ENCODE peak calls at places on chromosome 19, in five cellular contexts. W, B, H, X and K are unnamed samples.
A peak's percentile ranks its signal among the peaks of the same experiment; 100 is the strongest.

GRCh38 chr19:41897820-41898219 is 14.8 kb downstream of the ARHGEF1 start:
- DNase-seq in B (no peak), X (no peak), H (no peak), W (no peak), K (no peak)

GRCh38 chr19:44438441-44438840 is 9.8 kb downstream of the ZNF229 start:
- DNase-seq in B (no peak), W (no peak), H (no peak), X (no peak), K (no peak)

GRCh38 chr19:44762033-44762432 is 13.5 kb downstream of the BCL3 start:
- DNase-seq in H (no peak), X (no peak), B (no peak), W (no peak), K (no peak)

GRCh38 chr19:16943942-16944625 is 55.3 kb downstream of the F2RL3 start:
- DNase-seq in X (no peak), H (no peak), W (no peak), B (peak; percentile 68), K (no peak)

GRCh38 chr19:48618278-48618915 is 581 bp downstream of the RPL18 start:
- DNase-seq in H (peak; percentile 40), W (no peak), B (no peak), X (no peak), K (no peak)

GRCh38 chr19:56139847-56140582 is 1.1 kb upstream of the ZNF444 start:
- DNase-seq in X (no peak), H (no peak), B (no peak), W (no peak), K (no peak)

GRCh38 chr19:20660473-20660872 is 898 bp downstream of the ZNF626 start:
- DNase-seq in B (no peak), H (no peak), X (no peak), W (no peak), K (peak; percentile 20)

GRCh38 chr19:54154603-54155345 is 4.7 kb downstream of the LENG1 start:
- DNase-seq in B (no peak), W (no peak), X (no peak), H (no peak), K (no peak)

GRCh38 chr19:9149976-9150375 is 9.8 kb downstream of the ZNF317 start:
- DNase-seq in X (no peak), H (no peak), W (no peak), B (no peak), K (no peak)

GRCh38 chr19:32238076-32238475 is 107.3 kb upstream of the ZNF507 start:
- DNase-seq in W (no peak), B (no peak), X (no peak), H (no peak), K (no peak)

GRCh38 chr19:8148410-8149231 is 771 bp downstream of the FBN3 start:
- DNase-seq in B (no peak), W (no peak), X (no peak), H (no peak), K (no peak)

GRCh38 chr19:4703671-4704316 is 19.8 kb downstream of the DPP9 start:
- DNase-seq in X (no peak), H (no peak), B (no peak), W (no peak), K (no peak)

GRCh38 chr19:13089139-13089856 is 13.4 kb downstream of the LYL1 start:
- DNase-seq in H (no peak), X (no peak), W (no peak), B (no peak), K (no peak)

GRCh38 chr19:49338691-49339363 is 3.6 kb downstream of the CD37 start:
- DNase-seq in B (peak; percentile 92), W (peak; percentile 84), X (peak; percentile 88), H (peak; percentile 85), K (peak; percentile 52)

GRCh38 chr19:17946965-17947784 is 14.4 kb downstream of the CCDC124 start:
- DNase-seq in B (no peak), X (no peak), W (no peak), H (no peak), K (no peak)

GRCh38 chr19:17405250-17406038 is at the start of gene BST2:
- DNase-seq in H (peak; percentile 87), B (no peak), W (no peak), X (peak; percentile 63), K (peak; percentile 84)

GRCh38 chr19:31749231-31749630 is 400.0 kb upstream of the TSHZ3 start:
- DNase-seq in X (no peak), W (no peak), H (peak; percentile 29), B (no peak), K (no peak)

GRCh38 chr19:2602391-2603181 is 99.9 kb downstream of the GNG7 start:
- DNase-seq in W (peak; percentile 85), H (peak; percentile 67), B (peak; percentile 92), X (peak; percentile 63), K (peak; percentile 37)

GRCh38 chr19:32581704-32582164 is 744 bp downstream of the PDCD5 start:
- DNase-seq in W (no peak), H (no peak), B (no peak), X (no peak), K (peak; percentile 39)

GRCh38 chr19:6126335-6126974 is 9.0 kb upstream of the ACSBG2 start:
- DNase-seq in X (no peak), B (no peak), H (no peak), W (no peak), K (peak; percentile 75)

GRCh38 chr19:17755977-17756670 is 4.8 kb downstream of the FCHO1 start:
- DNase-seq in H (peak; percentile 53), W (no peak), B (no peak), X (no peak), K (no peak)

GRCh38 chr19:51628153-51628939 is 1.9 kb downstream of the SIGLEC5 start:
- DNase-seq in X (no peak), W (no peak), B (peak; percentile 28), H (no peak), K (no peak)

GRCh38 chr19:14030997-14031718 is 404 bp upstream of the IL27RA start:
- DNase-seq in W (no peak), H (no peak), X (no peak), B (no peak), K (no peak)

GRCh38 chr19:35845215-35846037 is 6.9 kb downstream of the NPHS1 start:
- DNase-seq in H (no peak), W (no peak), B (no peak), X (peak; percentile 81), K (no peak)

GRCh38 chr19:58354478-58355030 is 1.3 kb upstream of the A1BG start:
- DNase-seq in X (no peak), H (no peak), B (no peak), W (no peak), K (no peak)

GRCh38 chr19:35166100-35167063 is 11.8 kb downstream of the FXYD5 start:
- DNase-seq in B (peak; percentile 18), H (no peak), X (no peak), W (no peak), K (no peak)

GRCh38 chr19:17091758-17092333 is 16.3 kb downstream of the MYO9B start:
- DNase-seq in B (no peak), H (peak; percentile 56), X (no peak), W (no peak), K (no peak)

GRCh38 chr19:20558571-20558970 is 7.0 kb downstream of the ZNF737 start:
- DNase-seq in H (no peak), W (no peak), X (no peak), B (no peak), K (no peak)

GRCh38 chr19:58054792-58055482 is 4.1 kb upstream of the ZNF135 start:
- DNase-seq in W (no peak), X (no peak), B (no peak), H (peak; percentile 31), K (no peak)

GRCh38 chr19:38264486-38265212 is at the start of gene SPINT2:
- DNase-seq in X (no peak), B (no peak), W (no peak), H (no peak), K (no peak)

GRCh38 chr19:16363133-16363851 is 38.7 kb downstream of the KLF2 start:
- DNase-seq in X (peak; percentile 92), B (no peak), H (no peak), W (no peak), K (no peak)

GRCh38 chr19:51296331-51297093 is 14.9 kb upstream of the IGLON5 start:
- DNase-seq in H (no peak), X (no peak), B (no peak), W (no peak), K (no peak)

GRCh38 chr19:13214036-13214730 is 64.0 kb downstream of the IER2 start:
- DNase-seq in B (no peak), X (no peak), H (no peak), W (no peak), K (no peak)

GRCh38 chr19:32812571-32812970 is 57.0 kb downstream of the SLC7A9 start:
- DNase-seq in H (no peak), B (no peak), X (no peak), W (no peak), K (no peak)

GRCh38 chr19:37950471-37951175 is 43.6 kb downstream of the SIPA1L3 start:
- DNase-seq in B (no peak), X (no peak), H (no peak), W (no peak), K (no peak)

GRCh38 chr19:29364999-29365398 is 152.0 kb upstream of the UQCRFS1 start:
- DNase-seq in X (no peak), B (no peak), W (no peak), H (no peak), K (no peak)
- TF ChIP-seq CTCF in X (no peak), B (no peak), W (no peak), H (no peak), K (no peak)

GRCh38 chr19:29774126-29774525 is 37.7 kb upstream of the CCNE1 start:
- DNase-seq in B (no peak), H (no peak), X (no peak), W (no peak), K (no peak)

GRCh38 chr19:29772696-29773095 is 39.1 kb upstream of the CCNE1 start:
- DNase-seq in H (no peak), W (no peak), X (no peak), B (no peak), K (no peak)

GRCh38 chr19:29771708-29772415 is 39.9 kb upstream of the CCNE1 start:
- DNase-seq in W (no peak), B (no peak), H (peak; percentile 81), X (peak; percentile 60), K (peak; percentile 38)

GRCh38 chr19:29775575-29775900 is 36.3 kb upstream of the CCNE1 start:
- DNase-seq in H (no peak), W (no peak), B (no peak), X (no peak), K (no peak)

GRCh38 chr19:29773141-29773540 is 38.6 kb upstream of the CCNE1 start:
- DNase-seq in B (no peak), H (no peak), W (no peak), X (no peak), K (no peak)
- H3K4me3 ChIP-seq in B (no peak overlapping the region), H (no peak overlapping the region), W (no peak overlapping the region), X (no peak overlapping the region), K (no peak overlapping the region)

DNA sequence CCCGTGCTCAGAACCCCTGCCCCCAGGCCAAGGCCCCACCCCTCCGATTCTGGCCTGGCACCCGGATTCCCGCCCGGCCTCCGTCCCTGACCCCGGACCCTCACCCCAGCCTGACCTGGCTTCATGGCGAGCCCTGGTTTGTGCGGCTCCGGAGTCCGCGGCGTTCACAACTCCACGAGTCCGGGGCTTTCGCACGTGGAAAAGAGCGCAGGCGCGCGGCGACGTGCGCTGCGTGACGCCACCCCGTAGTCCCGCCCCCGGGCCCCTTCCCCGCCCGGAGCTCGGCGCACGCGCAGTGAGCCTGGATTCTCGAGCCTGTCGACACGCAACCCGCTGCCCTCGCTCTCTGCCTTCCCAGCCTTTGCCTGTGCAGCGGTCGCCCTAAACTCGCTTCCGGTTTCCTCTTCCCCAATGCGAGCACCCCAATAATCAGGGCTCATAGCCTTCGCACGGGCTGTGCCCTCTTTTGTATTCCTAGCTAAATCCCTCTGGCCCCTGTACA is at the start of gene FBL:
- DNase-seq in B (peak; percentile 97), W (peak; percentile 93), H (peak; percentile 97), X (peak; percentile 98), K (peak; percentile 92)
- TF ChIP-seq POLR2A in B (peak; percentile 27), W (peak; percentile 1), H (peak; percentile 74), X (peak; percentile 36), K (peak; percentile 78)

GRCh38 chr19:11020982-11021759 is 60.3 kb downstream of the SMARCA4 start:
- DNase-seq in H (peak; percentile 90), B (no peak), W (no peak), X (no peak), K (no peak)
- TF ChIP-seq CTCF in H (peak; percentile 29), B (no peak), W (no peak), X (no peak), K (no peak)